ENCODE peak calls at places on chromosomes 11 and 22, in ten cellular contexts. W, B, V, F, T, R, Y, M, Q and O are unnamed samples.

GRCh38 chr11:70645537-70645936 is 247.2 kb downstream of the CTTN start:
- DNase-seq in R (no peak), V (no peak), F (no peak), W (no peak), T (no peak), B (no peak), Y (no peak), Q (no peak), M (no peak), O (no peak)

GRCh38 chr11:20000393-20001134 is 159.7 kb downstream of the DBX1 start:
- DNase-seq in Y (no peak), T (no peak), Q (no peak), R (no peak), M (peak; percentile 88), W (no peak), F (no peak), V (no peak), B (no peak), O (no peak)

GRCh38 chr22:49691256-49691655 is 136.4 kb downstream of the BRD1 start:
- DNase-seq in B (no peak), R (no peak), V (no peak), Q (no peak), T (no peak), Y (no peak), F (no peak), M (no peak), W (no peak), O (no peak)

GRCh38 chr22:27094633-27095308 is 437.4 kb downstream of the MIAT start:
- DNase-seq in M (no peak), W (no peak), B (no peak), Q (no peak), T (peak; percentile 51), Y (no peak), V (no peak), F (no peak), R (no peak), O (no peak)

GRCh38 chr11:6438979-6439571 is 1.7 kb downstream of the HPX start:
- DNase-seq in V (no peak), W (no peak), Q (peak; percentile 63), Y (peak; percentile 55), B (peak; percentile 65), R (peak; percentile 64), T (peak; percentile 59), F (peak; percentile 62), M (peak; percentile 67), O (no peak)

GRCh38 chr11:128532571-128533091 is 54.7 kb downstream of the ETS1 start:
- DNase-seq in B (no peak), R (no peak), Q (no peak), M (no peak), F (no peak), V (no peak), T (no peak), Y (no peak), W (no peak), O (no peak)

GRCh38 chr11:118295834-118296454 is 8.6 kb upstream of the CD3E start:
- DNase-seq in V (no peak), T (peak; percentile 12), Y (peak; percentile 28), W (no peak), F (peak; percentile 34), R (no peak), Q (peak; percentile 59), M (peak; percentile 28), B (no peak), O (no peak)

GRCh38 chr11:129643031-129643721 is 172.5 kb upstream of the TMEM45B start:
- DNase-seq in R (no peak), F (no peak), Q (no peak), B (peak; percentile 31), W (no peak), T (peak; percentile 74), V (no peak), M (no peak), Y (peak; percentile 93), O (no peak)

GRCh38 chr11:68872216-68873003 is 30.7 kb upstream of the CPT1A start:
- DNase-seq in B (no peak), R (no peak), T (peak; percentile 78), Q (peak; percentile 87), Y (peak; percentile 20), V (peak; percentile 6), W (no peak), M (no peak), F (no peak), O (no peak)

GRCh38 chr11:40118026-40118425 is 1341.4 kb downstream of the LRRC4C start:
- DNase-seq in W (no peak), M (no peak), V (no peak), F (no peak), T (no peak), Y (no peak), B (no peak), Q (no peak), R (no peak), O (no peak)

GRCh38 chr11:88552377-88553029 is 215.0 kb upstream of the CTSC start:
- DNase-seq in R (no peak), V (peak; percentile 76), W (no peak), F (peak; percentile 42), Q (no peak), M (peak; percentile 39), Y (no peak), T (peak; percentile 55), B (peak; percentile 41), O (no peak)

GRCh38 chr11:57251491-57252104 is 14.5 kb upstream of the APLNR start:
- DNase-seq in F (no peak), B (no peak), R (peak; percentile 30), Y (no peak), V (no peak), M (no peak), Q (peak; percentile 55), W (no peak), T (peak; percentile 47), O (no peak)

GRCh38 chr11:67630230-67630942 is 649 bp upstream of the NUDT8 start:
- DNase-seq in R (peak; percentile 97), T (peak; percentile 94), M (peak; percentile 92), Y (peak; percentile 99), W (peak; percentile 100), F (peak; percentile 100), Q (peak; percentile 96), V (peak; percentile 99), B (peak; percentile 91), O (peak; percentile 99)

GRCh38 chr11:67632175-67632981 is 2.6 kb upstream of the NUDT8 start:
- DNase-seq in W (peak; percentile 88), Y (no peak), B (no peak), V (peak; percentile 76), M (peak; percentile 71), F (peak; percentile 80), T (no peak), Q (no peak), R (no peak), O (no peak)

GRCh38 chr11:67631853-67632174 is 2.1 kb upstream of the NUDT8 start:
- DNase-seq in R (no peak), Y (no peak), Q (no peak), V (no peak), F (no peak), M (no peak), W (no peak), B (no peak), T (no peak), O (no peak)

GRCh38 chr11:67630943-67631331 is 1.2 kb upstream of the NUDT8 start:
- DNase-seq in Q (no peak), Y (no peak), W (no peak), R (no peak), T (no peak), M (no peak), F (no peak), B (no peak), V (no peak), O (no peak)

GRCh38 chr11:67631427-67631826 is 1.7 kb upstream of the NUDT8 start:
- DNase-seq in T (no peak), V (peak; percentile 85), Q (no peak), Y (no peak), W (peak; percentile 79), F (peak; percentile 51), B (no peak), R (no peak), M (no peak), O (no peak)
- H3K27ac ChIP-seq in T (no peak overlapping the region), V (no peak overlapping the region), Q (no peak overlapping the region), Y (peak overlapping the region; percentile 97), W (no peak overlapping the region), F (peak overlapping the region; percentile 98), B (no peak overlapping the region), R (no peak overlapping the region), M (peak overlapping the region; percentile 84), O (no peak overlapping the region)

DNA sequence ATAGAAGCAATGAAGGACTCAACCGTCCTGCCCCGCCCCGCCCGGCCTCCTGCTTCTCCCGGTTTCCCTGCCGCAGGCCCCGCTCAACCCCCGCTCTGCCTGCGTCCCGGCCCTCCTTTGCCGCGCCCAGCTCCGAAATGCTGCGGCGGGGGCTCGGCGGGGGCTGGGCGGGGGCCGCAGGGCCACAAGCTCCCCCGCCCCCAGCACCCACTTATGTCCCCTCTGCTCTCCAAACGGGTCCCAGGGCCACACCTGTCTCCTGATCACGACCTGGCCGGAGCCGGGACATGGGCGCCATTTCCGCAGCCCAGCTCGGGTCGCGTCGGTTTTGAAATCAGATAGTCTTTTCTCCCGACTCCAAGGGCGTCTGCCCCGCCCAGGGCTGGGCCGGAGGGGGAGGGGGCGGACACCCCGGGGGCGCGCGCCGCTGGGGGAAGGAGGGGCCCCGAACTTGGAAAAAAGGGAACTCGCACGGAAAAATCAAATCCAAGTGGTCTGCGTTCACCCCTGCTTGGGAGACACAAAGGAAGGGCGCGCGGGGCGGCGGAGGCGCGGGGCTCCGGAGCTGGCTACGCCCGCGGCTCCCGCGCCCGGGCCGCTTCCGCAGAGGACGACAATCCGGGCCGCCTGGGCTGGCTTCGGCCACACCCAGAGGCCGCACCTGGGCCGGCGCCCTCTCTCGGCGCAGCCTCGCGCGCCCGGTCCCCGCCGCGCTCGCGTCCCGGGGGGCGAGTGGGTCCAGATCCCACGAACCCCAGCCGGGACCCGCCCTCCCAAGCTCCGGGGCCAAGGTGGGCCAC is 70.5 kb upstream of the EP300 start:
- DNase-seq in T (peak; percentile 16), F (peak; percentile 81), M (peak; percentile 36), V (peak; percentile 93), B (peak; percentile 41), R (peak; percentile 63), W (peak; percentile 87), Q (peak; percentile 17), Y (peak; percentile 60), O (no peak)
- TF ChIP-seq POLR2A in T (no peak), F (peak; percentile 81), M (no peak), V (no peak), B (peak; percentile 29), R (peak; percentile 23), W (peak; percentile 50), Q (no peak), Y (peak; percentile 25), O (no peak)

DNA sequence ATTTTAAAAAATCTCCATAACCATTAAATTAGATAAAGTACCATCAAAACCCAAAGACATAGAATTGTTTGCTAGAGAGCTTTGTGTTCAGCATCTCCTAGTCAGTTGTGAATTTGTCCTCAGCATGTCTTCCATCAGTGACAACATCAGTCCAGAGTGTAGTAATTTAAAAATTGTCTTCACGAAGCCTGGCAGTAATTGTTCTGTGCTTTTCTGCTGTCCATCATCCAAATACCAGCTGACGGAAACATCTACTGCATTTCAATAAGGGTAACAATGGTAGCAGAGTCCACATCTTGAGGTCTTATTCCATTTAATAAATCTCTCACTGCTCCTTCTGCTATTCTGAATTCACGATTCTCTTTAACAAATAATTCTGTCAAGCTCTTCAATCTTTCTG is 121.5 kb downstream of the ATXN10 start:
- DNase-seq in Y (no peak), B (no peak), V (no peak), M (no peak), F (no peak), R (no peak), W (no peak), T (no peak), Q (no peak), O (no peak)
- H3K4me1 ChIP-seq in Y (no peaks in the 10 kb centered on the region), B (peaks cover 43% of the 10 kb centered on the region), V (no peaks in the 10 kb centered on the region), M (peaks cover 8% of the 10 kb centered on the region), F (peaks cover 2% of the 10 kb centered on the region), R (no peaks in the 10 kb centered on the region), W (no peaks in the 10 kb centered on the region), T (no peaks in the 10 kb centered on the region), Q (no peaks in the 10 kb centered on the region), O (peaks cover 13% of the 10 kb centered on the region)

GRCh38 chr11:67483901-67484665 is 1.3 kb downstream of the AIP start:
- DNase-seq in Q (no peak), R (no peak), B (no peak), F (peak; percentile 11), Y (no peak), T (no peak), M (no peak), V (no peak), W (peak; percentile 12), O (no peak)
- H3K27ac ChIP-seq in Q (no peak overlapping the region), R (no peak overlapping the region), B (no peak overlapping the region), F (peak overlapping the region; percentile 82), Y (no peak overlapping the region), T (no peak overlapping the region), M (no peak overlapping the region), V (peak overlapping the region; percentile 91), W (peak overlapping the region; percentile 88), O (peak overlapping the region; percentile 78)